ENCODE peak calls at places on chromosomes 16 and 17, in eight cellular contexts. One of them, this sample, is unnamed.
A peak's percentile ranks its signal among the peaks of the same experiment; 100 is the strongest.

GRCh38 chr17:66348605-66349165 is 46.3 kb downstream of the PRKCA start:
- DNase-seq in fibroblast of lung: peak; percentile 81
- DNase-seq in pancreas: peak; percentile 40
- DNase-seq in stromal cell of bone marrow: peak; percentile 44
- DNase-seq in Daoy: peak; percentile 87
- DNase-seq in activated T-helper 9 cell treated with anti-CD3 and anti-CD28 coated beads, Interleukin-2, amount 50 U/mL, for 16 hours: no peak
- DNase-seq in hippocampal formation: no peak
- DNase-seq in head of caudate nucleus: peak; percentile 51
- DNase-seq in this sample: no peak

GRCh38 chr17:55451203-55451641 is 29.6 kb upstream of the MMD start:
- DNase-seq in fibroblast of lung: peak; percentile 70
- DNase-seq in pancreas: no peak
- DNase-seq in stromal cell of bone marrow: no peak
- DNase-seq in Daoy: peak; percentile 34
- DNase-seq in activated T-helper 9 cell treated with anti-CD3 and anti-CD28 coated beads, Interleukin-2, amount 50 U/mL, for 16 hours: no peak
- DNase-seq in hippocampal formation: no peak
- DNase-seq in head of caudate nucleus: no peak
- DNase-seq in this sample: no peak

GRCh38 chr16:65658339-65659275 is 536.7 kb upstream of the CDH11 start:
- DNase-seq in fibroblast of lung: peak; percentile 68
- DNase-seq in pancreas: no peak
- DNase-seq in stromal cell of bone marrow: peak; percentile 54
- DNase-seq in Daoy: peak; percentile 91
- DNase-seq in activated T-helper 9 cell treated with anti-CD3 and anti-CD28 coated beads, Interleukin-2, amount 50 U/mL, for 16 hours: no peak
- DNase-seq in hippocampal formation: no peak
- DNase-seq in head of caudate nucleus: no peak
- DNase-seq in this sample: no peak

GRCh38 chr16:87860553-87861299 is 8.6 kb downstream of the SLC7A5 start:
- DNase-seq in fibroblast of lung: peak; percentile 78
- DNase-seq in pancreas: no peak
- DNase-seq in stromal cell of bone marrow: no peak
- DNase-seq in Daoy: peak; percentile 87
- DNase-seq in activated T-helper 9 cell treated with anti-CD3 and anti-CD28 coated beads, Interleukin-2, amount 50 U/mL, for 16 hours: no peak
- DNase-seq in hippocampal formation: no peak
- DNase-seq in head of caudate nucleus: no peak
- DNase-seq in this sample: no peak

GRCh38 chr16:3907586-3907985 is 27.1 kb upstream of the CREBBP start:
- DNase-seq in fibroblast of lung: no peak
- DNase-seq in pancreas: no peak
- DNase-seq in stromal cell of bone marrow: no peak
- DNase-seq in Daoy: no peak
- DNase-seq in activated T-helper 9 cell treated with anti-CD3 and anti-CD28 coated beads, Interleukin-2, amount 50 U/mL, for 16 hours: no peak
- DNase-seq in hippocampal formation: no peak
- DNase-seq in head of caudate nucleus: no peak
- DNase-seq in this sample: no peak

GRCh38 chr16:19348578-19349315 is 63.2 kb downstream of the CLEC19A start:
- DNase-seq in fibroblast of lung: no peak
- DNase-seq in pancreas: no peak
- DNase-seq in stromal cell of bone marrow: no peak
- DNase-seq in Daoy: peak; percentile 54
- DNase-seq in activated T-helper 9 cell treated with anti-CD3 and anti-CD28 coated beads, Interleukin-2, amount 50 U/mL, for 16 hours: no peak
- DNase-seq in hippocampal formation: no peak
- DNase-seq in head of caudate nucleus: no peak
- DNase-seq in this sample: no peak

GRCh38 chr16:50530277-50531236 is 17.6 kb upstream of the NKD1 start:
- DNase-seq in fibroblast of lung: no peak
- DNase-seq in pancreas: peak; percentile 68
- DNase-seq in stromal cell of bone marrow: no peak
- DNase-seq in Daoy: no peak
- DNase-seq in activated T-helper 9 cell treated with anti-CD3 and anti-CD28 coated beads, Interleukin-2, amount 50 U/mL, for 16 hours: no peak
- DNase-seq in hippocampal formation: no peak
- DNase-seq in head of caudate nucleus: no peak
- DNase-seq in this sample: no peak

GRCh38 chr17:77282524-77283515 is 142.1 kb downstream of the SEC14L1 start:
- DNase-seq in fibroblast of lung: peak; percentile 62
- DNase-seq in pancreas: no peak
- DNase-seq in stromal cell of bone marrow: no peak
- DNase-seq in Daoy: peak; percentile 79
- DNase-seq in activated T-helper 9 cell treated with anti-CD3 and anti-CD28 coated beads, Interleukin-2, amount 50 U/mL, for 16 hours: no peak
- DNase-seq in hippocampal formation: no peak
- DNase-seq in head of caudate nucleus: no peak
- DNase-seq in this sample: no peak

GRCh38 chr17:58525239-58525638 is 10.8 kb upstream of the MTMR4 start:
- DNase-seq in fibroblast of lung: peak; percentile 82
- DNase-seq in pancreas: no peak
- DNase-seq in stromal cell of bone marrow: peak; percentile 68
- DNase-seq in Daoy: peak; percentile 79
- DNase-seq in activated T-helper 9 cell treated with anti-CD3 and anti-CD28 coated beads, Interleukin-2, amount 50 U/mL, for 16 hours: no peak
- DNase-seq in hippocampal formation: no peak
- DNase-seq in head of caudate nucleus: no peak
- DNase-seq in this sample: no peak

GRCh38 chr17:41627316-41628072 is 3.1 kb upstream of the KRT17 start:
- DNase-seq in fibroblast of lung: no peak
- DNase-seq in pancreas: no peak
- DNase-seq in stromal cell of bone marrow: no peak
- DNase-seq in Daoy: no peak
- DNase-seq in activated T-helper 9 cell treated with anti-CD3 and anti-CD28 coated beads, Interleukin-2, amount 50 U/mL, for 16 hours: no peak
- DNase-seq in hippocampal formation: no peak
- DNase-seq in head of caudate nucleus: no peak
- DNase-seq in this sample: no peak

GRCh38 chr16:10001258-10001785 is 180.9 kb downstream of the GRIN2A start:
- DNase-seq in fibroblast of lung: no peak
- DNase-seq in pancreas: no peak
- DNase-seq in stromal cell of bone marrow: no peak
- DNase-seq in Daoy: no peak
- DNase-seq in activated T-helper 9 cell treated with anti-CD3 and anti-CD28 coated beads, Interleukin-2, amount 50 U/mL, for 16 hours: no peak
- DNase-seq in hippocampal formation: no peak
- DNase-seq in head of caudate nucleus: no peak
- DNase-seq in this sample: no peak

GRCh38 chr16:54030451-54030850 is 256.1 kb downstream of the IRX3 start:
- DNase-seq in fibroblast of lung: no peak
- DNase-seq in pancreas: no peak
- DNase-seq in stromal cell of bone marrow: no peak
- DNase-seq in Daoy: no peak
- DNase-seq in activated T-helper 9 cell treated with anti-CD3 and anti-CD28 coated beads, Interleukin-2, amount 50 U/mL, for 16 hours: no peak
- DNase-seq in hippocampal formation: no peak
- DNase-seq in head of caudate nucleus: no peak
- DNase-seq in this sample: no peak